ENCODE peak calls at places on chromosomes 13 and 19, in eight cellular contexts. E is OCI-LY7, O is astrocyte, X is choroid plexus epithelial cell, S is K562, K is BJ, I is psoas muscle, N is A673. C is an unnamed sample.

GRCh38 chr13:21328836-21329477 is 130.1 kb downstream of the ZDHHC20 start:
- DNase-seq in K (no peak), E (no peak), S (no peak), X (no peak), O (no peak), N (no peak), I (no peak), C (no peak)

GRCh38 chr13:77896977-77897376 is 21.7 kb downstream of the EDNRB start:
- DNase-seq in E (no peak), I (no peak), S (no peak), K (no peak), N (no peak), X (no peak), O (no peak), C (no peak)

GRCh38 chr19:11942843-11943108 is 17.9 kb downstream of the ZNF700 start:
- DNase-seq in I (no peak), E (peak; percentile 44), O (no peak), X (no peak), S (no peak), N (no peak), K (no peak), C (peak; percentile 17)

GRCh38 chr13:98300956-98301641 is 124.0 kb upstream of the RNF113B start:
- DNase-seq in N (no peak), X (peak; percentile 55), K (no peak), I (no peak), E (no peak), O (peak; percentile 86), S (no peak), C (peak; percentile 86)

GRCh38 chr13:18212873-18213272 is 968.8 kb downstream of the TUBA3C start:
- DNase-seq in O (no peak), N (no peak), K (no peak), S (no peak), I (no peak), E (no peak), X (peak; percentile 6), C (peak; percentile 3)

GRCh38 chr19:33177417-33177976 is 16.6 kb upstream of the LRP3 start:
- DNase-seq in E (no peak), S (no peak), O (no peak), I (no peak), X (no peak), N (no peak), K (no peak), C (no peak)

GRCh38 chr19:34241513-34242337 is 12.6 kb upstream of the GARRE1 start:
- DNase-seq in X (peak; percentile 39), O (no peak), N (no peak), K (no peak), E (peak; percentile 89), S (no peak), I (no peak), C (no peak)

GRCh38 chr19:4014541-4015491 is 7.3 kb downstream of the PIAS4 start:
- DNase-seq in O (no peak), X (no peak), K (no peak), I (peak; percentile 55), E (peak; percentile 14), S (peak; percentile 69), N (no peak), C (no peak)

GRCh38 chr19:3184847-3185481 is 766 bp upstream of the NCLN start:
- DNase-seq in I (peak; percentile 73), S (peak; percentile 57), N (peak; percentile 88), E (peak; percentile 81), O (no peak), K (no peak), X (peak; percentile 81), C (no peak)

GRCh38 chr13:75934889-75935288 is 298.8 kb downstream of the LMO7 start:
- DNase-seq in K (no peak), N (no peak), O (peak; percentile 56), E (no peak), I (no peak), S (no peak), X (peak; percentile 38), C (no peak)

GRCh38 chr13:47719164-47719563 is 281.9 kb downstream of the SUCLA2 start:
- DNase-seq in O (no peak), E (no peak), S (no peak), K (no peak), X (no peak), N (no peak), I (no peak), C (no peak)

DNA sequence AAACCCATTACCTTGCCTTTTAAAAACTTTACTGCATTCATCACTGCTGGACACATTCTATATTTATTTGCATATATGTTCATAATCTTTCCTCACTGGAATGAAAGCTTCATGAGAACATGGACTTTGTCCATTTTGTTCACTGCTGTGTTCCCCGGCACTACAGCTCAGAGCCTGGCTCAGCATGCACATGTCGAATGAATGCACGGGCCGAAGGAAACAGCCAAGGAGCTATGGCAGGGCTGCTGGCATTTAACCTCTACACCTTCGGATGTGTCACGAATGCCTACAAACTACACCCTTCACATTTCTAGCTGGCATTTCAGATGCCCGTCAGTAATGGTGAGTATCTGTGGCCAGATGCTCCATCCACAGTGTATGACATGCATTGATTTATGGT is 7.6 kb downstream of the MTIF3 start:
- DNase-seq in K (no peak), X (no peak), I (no peak), E (no peak), S (no peak), O (no peak), N (no peak), C (no peak)
- TF ChIP-seq CTCF in K (no peak), X (no peak), I (no peak), E (no peak), S (no peak), O (no peak), N (no peak), C (no peak)

DNA sequence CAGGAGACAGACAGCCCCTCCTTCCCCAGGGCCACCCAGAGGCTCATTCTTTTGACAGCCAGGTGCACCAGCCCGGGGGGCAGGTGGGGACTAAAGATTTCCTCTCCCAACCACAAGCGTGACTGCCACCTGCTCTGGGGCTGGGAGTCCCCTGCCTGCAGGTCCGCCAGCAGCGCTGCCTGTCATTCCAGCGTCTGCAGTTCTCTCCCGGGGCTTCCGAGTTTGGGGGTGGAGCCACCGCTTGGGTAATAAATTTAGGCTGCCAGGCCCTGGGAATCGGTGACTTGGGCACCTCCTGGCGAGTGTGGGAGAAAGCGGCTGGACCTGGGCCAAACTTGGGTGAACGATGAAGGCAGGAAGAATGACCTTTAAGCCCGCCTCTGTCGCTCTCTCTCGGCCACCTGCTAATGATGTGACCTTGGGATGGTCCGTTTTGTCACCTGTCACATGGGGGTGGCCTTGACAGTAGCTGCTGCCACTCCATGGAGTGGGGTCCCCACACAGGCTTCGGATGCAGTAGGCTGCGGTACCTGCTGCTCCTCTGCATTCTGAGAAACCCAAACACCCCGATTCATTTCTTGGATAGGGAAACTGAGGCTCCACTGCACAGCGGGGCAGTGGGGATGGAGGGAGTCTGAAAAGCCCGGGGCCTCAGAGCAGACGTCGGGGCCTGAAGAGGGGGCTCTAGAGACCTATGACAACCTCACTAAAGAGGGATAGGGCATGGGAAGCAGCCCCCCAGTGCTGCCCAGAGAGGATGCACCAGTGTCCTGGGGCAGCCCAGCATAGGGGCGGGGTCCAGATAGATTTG is 12.8 kb downstream of the FUT6 start:
- DNase-seq in E (peak; percentile 94), K (no peak), S (no peak), I (peak; percentile 40), O (no peak), N (peak; percentile 93), X (no peak), C (peak; percentile 44)
- H3K4me3 ChIP-seq in E (peak overlapping the region; percentile 72), K (no peak overlapping the region), S (peak overlapping the region; percentile 59), I (no peak overlapping the region), O (no peak overlapping the region), N (peak overlapping the region; percentile 61), X (peak overlapping the region; percentile 79), C (peak overlapping the region; percentile 49)

DNA sequence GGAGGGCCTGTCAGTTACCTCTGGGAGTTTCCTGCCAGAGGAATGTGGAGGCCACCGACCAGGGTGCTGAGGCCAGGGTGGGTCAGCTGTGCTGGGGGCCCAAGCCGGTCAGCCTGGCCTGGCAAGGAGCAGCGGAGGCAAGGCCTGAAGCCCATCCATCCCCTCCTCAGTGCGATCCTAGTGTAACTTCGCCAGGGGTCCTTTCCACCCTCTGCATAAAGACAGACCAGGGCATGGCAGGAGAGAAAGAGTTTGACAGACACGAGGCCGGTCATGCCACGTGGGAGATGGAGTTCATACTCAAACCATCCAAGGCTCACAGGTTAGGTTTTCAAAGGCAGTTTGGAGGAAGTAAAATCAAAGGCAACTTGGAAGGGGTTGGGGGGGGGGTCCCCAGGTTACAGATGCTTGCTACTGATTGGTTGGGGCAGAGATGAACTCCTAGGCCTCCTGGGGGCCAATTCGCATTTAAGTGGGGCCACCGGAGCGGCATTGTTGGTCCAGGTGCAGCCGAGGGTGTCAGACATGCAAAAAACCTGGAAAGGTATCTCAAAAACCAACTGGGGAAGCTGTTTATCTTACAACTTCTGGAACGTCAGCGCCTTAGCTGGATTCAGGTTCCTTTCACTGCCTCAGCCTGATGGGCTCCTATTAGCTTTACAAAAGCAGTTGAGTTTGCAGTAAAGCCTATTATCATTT is 36.8 kb upstream of the DPRX start:
- DNase-seq in N (no peak), E (no peak), S (no peak), I (no peak), K (no peak), O (no peak), X (no peak), C (no peak)
- TF ChIP-seq CTCF in N (no peak), E (no peak), S (no peak), I (no peak), K (no peak), O (no peak), X (no peak), C (no peak)

GRCh38 chr19:29843180-29844051 is 31.6 kb downstream of the CCNE1 start:
- DNase-seq in K (no peak), E (no peak), X (peak; percentile 35), S (peak; percentile 46), I (peak; percentile 27), N (no peak), O (no peak), C (peak; percentile 25)

GRCh38 chr19:29840066-29840950 is 28.5 kb downstream of the CCNE1 start:
- DNase-seq in X (no peak), K (no peak), N (no peak), I (no peak), S (no peak), E (no peak), O (no peak), C (no peak)

GRCh38 chr19:29841559-29842367 is 30.0 kb downstream of the CCNE1 start:
- DNase-seq in E (peak; percentile 42), S (peak; percentile 35), O (peak; percentile 23), I (no peak), X (peak; percentile 82), K (no peak), N (peak; percentile 13), C (peak; percentile 55)

GRCh38 chr19:29841209-29841558 is 29.4 kb downstream of the CCNE1 start:
- DNase-seq in S (no peak), O (no peak), K (no peak), N (no peak), X (peak; percentile 7), I (no peak), E (no peak), C (peak; percentile 12)

DNA sequence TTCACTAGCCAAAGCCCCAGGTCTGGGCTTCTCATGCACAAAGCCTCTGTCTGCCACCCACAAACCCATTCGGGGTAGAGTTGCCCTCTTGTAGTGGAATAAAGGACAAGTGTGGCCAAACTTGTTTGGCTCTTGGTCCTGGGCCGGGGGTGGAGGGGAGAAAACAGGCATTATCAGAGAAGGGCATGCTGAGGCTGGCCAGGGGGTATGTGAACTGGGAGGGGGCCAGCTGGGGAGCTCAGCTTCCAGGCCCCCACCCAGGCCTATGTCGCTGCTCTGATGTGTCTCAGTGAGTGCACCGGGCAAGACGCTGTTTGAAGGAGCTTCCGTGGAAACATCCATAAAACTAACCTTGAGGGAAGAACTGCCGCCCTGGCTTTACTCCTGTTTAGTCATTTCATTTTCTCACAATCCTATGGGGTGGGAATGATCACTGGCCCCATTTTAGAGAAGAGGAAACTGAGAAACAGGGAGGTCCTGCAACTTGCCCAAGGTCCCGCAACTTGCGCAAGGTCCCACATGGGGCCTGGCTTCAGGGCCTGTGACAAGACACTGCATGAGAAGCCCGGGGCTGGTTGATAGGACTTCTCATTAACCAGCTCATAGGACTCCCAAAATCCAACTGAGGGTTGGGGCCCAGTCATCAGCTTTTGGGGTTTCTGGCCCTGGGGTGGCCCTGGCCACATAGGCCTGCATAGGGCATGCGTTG is 30.8 kb downstream of the CCNE1 start:
- DNase-seq in E (no peak), N (no peak), O (no peak), X (no peak), I (no peak), K (no peak), S (no peak), C (no peak)
- H3K4me3 ChIP-seq in E (no peak overlapping the region), N (no peak overlapping the region), O (no peak overlapping the region), X (peak overlapping the region; percentile 52), I (peak overlapping the region; percentile 84), K (no peak overlapping the region), S (no peak overlapping the region), C (no peak overlapping the region)

C was measured in fibroblast of villous mesenchyme.